ENCODE peak calls at places on chromosomes 1 and 21, in nine cellular contexts. O, G, V, Z, N, W, M, K and S are unnamed samples.

GRCh38 chr1:6343506-6344405 is 49.8 kb downstream of the ACOT7 start:
- DNase-seq in O (peak), G (peak), V (no peak), Z (peak), N (peak), W (peak), M (peak), K (peak), S (peak)

GRCh38 chr1:62912028-62912638 is 128.2 kb downstream of the ATG4C start:
- DNase-seq in O (no peak), G (peak), V (no peak), Z (no peak), N (no peak), W (peak), M (peak), K (peak), S (no peak)

GRCh38 chr1:239547987-239548386 is 161.6 kb downstream of the CHRM3 start:
- DNase-seq in O (no peak), G (no peak), V (no peak), Z (no peak), N (no peak), W (no peak), M (peak), K (no peak), S (no peak)

GRCh38 chr21:42336065-42336464 is 14.7 kb downstream of the TFF2 start:
- DNase-seq in O (no peak), G (peak), V (no peak), Z (no peak), N (no peak), W (no peak), M (no peak), K (no peak), S (no peak)

GRCh38 chr1:19257178-19257914 is 5.7 kb downstream of the MRTO4 start:
- DNase-seq in O (no peak), G (peak), V (no peak), Z (peak), N (no peak), W (no peak), M (no peak), K (no peak), S (no peak)

GRCh38 chr1:184060316-184060715 is 8.8 kb downstream of the TSEN15 start:
- DNase-seq in O (no peak), G (peak), V (no peak), Z (no peak), N (no peak), W (no peak), M (peak), K (no peak), S (no peak)

GRCh38 chr1:165235777-165236285 is 120.7 kb downstream of the LMX1A start:
- DNase-seq in O (no peak), G (no peak), V (no peak), Z (peak), N (no peak), W (no peak), M (no peak), K (no peak), S (no peak)

GRCh38 chr21:42621828-42622199 is 31.6 kb upstream of the PDE9A start:
- DNase-seq in O (no peak), G (no peak), V (no peak), Z (no peak), N (no peak), W (no peak), M (no peak), K (no peak), S (no peak)

GRCh38 chr1:85568660-85569059 is 11.9 kb upstream of the CCN1 start:
- DNase-seq in O (no peak), G (no peak), V (no peak), Z (no peak), N (no peak), W (no peak), M (no peak), K (no peak), S (no peak)

GRCh38 chr1:34166191-34167090 is 1.4 kb upstream of the CSMD2 start:
- DNase-seq in O (no peak), G (no peak), V (no peak), Z (no peak), N (no peak), W (no peak), M (peak), K (no peak), S (no peak)

GRCh38 chr1:202361701-202362100 is 13.2 kb downstream of the PPP1R12B start:
- DNase-seq in O (no peak), G (no peak), V (no peak), Z (no peak), N (no peak), W (no peak), M (no peak), K (no peak), S (no peak)
- TF ChIP-seq CTCF in O (no peak), G (no peak), V (no peak), Z (no peak), N (no peak), W (no peak), M (no peak), K (no peak), S (no peak)

GRCh38 chr1:108572182-108572581 is 12.3 kb downstream of the EEIG2 start:
- DNase-seq in O (no peak), G (no peak), V (no peak), Z (no peak), N (no peak), W (no peak), M (no peak), K (no peak), S (no peak)

GRCh38 chr1:108574008-108574407 is 14.1 kb downstream of the EEIG2 start:
- DNase-seq in O (no peak), G (no peak), V (no peak), Z (no peak), N (no peak), W (no peak), M (no peak), K (no peak), S (no peak)

GRCh38 chr1:108575241-108575850 is 15.4 kb downstream of the EEIG2 start:
- DNase-seq in O (no peak), G (peak), V (no peak), Z (no peak), N (no peak), W (no peak), M (no peak), K (no peak), S (no peak)

GRCh38 chr1:108570998-108571401 is 11.1 kb downstream of the EEIG2 start:
- DNase-seq in O (no peak), G (no peak), V (no peak), Z (no peak), N (no peak), W (no peak), M (no peak), K (no peak), S (no peak)

DNA sequence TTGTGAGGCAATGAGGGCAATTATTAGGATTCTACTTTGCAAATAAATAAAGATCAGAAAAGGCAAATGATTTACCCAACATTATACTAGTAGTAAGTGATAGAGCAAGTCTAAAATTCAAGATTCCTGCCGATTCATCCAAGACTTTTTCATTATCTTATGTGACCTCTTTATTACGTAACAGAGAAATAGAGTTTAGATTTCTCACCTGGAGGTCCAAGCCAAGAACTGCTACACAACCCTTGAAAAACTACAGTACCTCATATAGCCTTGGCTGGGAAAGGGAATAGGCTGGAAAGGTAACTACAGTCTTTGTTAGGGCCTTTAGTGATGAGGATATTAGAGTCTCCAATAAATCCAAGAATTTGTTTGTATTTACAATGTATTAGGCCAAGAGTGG is 13.3 kb downstream of the EEIG2 start:
- DNase-seq in O (no peak), G (no peak), V (no peak), Z (no peak), N (no peak), W (no peak), M (no peak), K (no peak), S (no peak)
- TF ChIP-seq CTCF in O (no peak), G (no peak), V (no peak), Z (no peak), N (no peak), W (no peak), M (no peak), K (no peak), S (no peak)

DNA sequence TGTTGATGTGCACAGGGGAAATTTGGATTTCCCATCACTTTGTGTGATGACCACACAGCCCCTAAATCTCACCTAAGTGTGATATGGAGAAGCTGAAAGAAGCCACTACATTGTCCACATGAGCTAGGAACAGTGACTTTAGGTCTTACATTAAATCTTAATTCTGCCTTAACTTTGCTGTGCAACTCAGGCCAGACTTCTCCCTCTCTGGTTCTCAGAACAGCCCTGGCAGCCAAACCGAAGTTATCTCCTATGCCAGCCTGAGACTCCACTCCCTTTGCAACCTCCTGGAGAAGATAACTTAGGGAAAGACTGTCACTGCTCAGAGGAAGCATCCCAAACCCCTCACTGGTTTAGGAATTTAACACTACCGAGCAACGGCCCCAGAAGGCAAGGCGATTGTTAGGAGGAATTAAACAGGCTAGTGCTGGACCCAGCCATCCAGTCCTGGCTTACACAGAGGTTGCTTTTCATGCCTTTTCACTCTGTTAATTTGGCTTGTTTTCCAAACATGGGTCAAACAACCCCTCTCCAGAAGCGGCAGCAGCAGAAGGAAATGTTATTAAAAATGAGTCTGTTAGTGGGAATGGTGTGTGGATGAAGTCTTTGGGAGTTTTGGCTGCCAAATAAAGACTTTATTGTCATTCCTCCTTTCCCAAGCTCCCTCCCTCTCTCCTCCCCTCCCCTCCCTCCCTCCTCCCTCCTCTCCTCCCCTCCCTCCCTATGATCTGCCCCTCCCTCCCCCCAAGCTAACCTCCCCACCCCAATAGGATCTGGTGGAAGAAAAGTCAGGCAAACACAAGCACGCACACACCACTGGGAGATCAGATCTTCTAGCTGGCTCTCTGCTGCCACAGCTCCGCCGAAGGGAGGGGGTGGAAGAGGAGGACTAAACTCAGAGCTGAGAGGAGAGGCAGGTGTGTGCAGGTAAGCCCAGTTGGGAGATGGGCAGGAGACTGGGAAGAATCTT is at the start of gene PRELP:
- DNase-seq in O (peak), G (no peak), V (no peak), Z (no peak), N (no peak), W (no peak), M (no peak), K (no peak), S (no peak)
- TF ChIP-seq CTCF in O (no peak), G (no peak), V (no peak), Z (no peak), N (no peak), W (no peak), M (no peak), K (no peak), S (no peak)

DNA sequence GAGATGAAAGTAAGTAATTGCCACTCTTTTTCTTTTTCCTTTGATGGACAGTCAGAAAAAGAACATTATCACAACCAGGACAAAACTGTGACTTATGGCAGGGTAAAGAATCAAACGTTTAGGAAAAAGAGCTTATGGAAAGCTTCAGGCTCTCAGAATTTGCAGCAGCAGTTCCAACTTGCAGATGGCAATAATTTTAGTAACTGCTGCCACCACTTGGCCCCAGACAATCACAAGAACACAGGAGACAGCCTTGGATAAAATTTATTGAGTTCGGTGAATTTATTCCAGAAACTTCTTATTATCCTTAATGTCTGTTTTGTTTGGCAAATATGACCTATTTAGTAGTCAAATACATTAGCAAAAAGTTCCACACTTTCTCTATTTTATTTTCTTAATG is 804.4 kb downstream of the BRINP3 start:
- DNase-seq in O (no peak), G (no peak), V (no peak), Z (no peak), N (no peak), W (no peak), M (no peak), K (no peak), S (no peak)
- TF ChIP-seq CTCF in O (no peak), G (no peak), V (no peak), Z (no peak), N (no peak), W (peak), M (no peak), K (no peak), S (no peak)

DNA sequence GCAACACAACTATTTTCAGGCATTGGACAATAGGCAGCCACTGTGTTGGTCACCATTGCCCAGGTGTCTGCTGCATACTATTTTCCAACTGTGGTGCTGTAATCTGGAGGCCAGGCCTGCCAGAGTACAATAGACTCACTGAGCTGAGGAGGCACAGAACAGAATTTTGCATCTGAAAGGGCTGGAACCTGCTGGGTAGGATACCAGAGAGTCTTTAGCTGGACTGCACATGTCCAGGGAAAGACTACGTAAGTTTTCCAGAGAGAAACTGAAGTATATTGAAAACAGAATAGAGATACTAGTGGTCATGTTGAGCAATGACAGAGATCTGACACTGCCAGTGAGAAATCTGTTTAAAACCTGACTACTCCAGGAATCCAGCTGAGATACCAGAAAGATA is 200.8 kb downstream of the RASAL2 start:
- DNase-seq in O (no peak), G (no peak), V (no peak), Z (no peak), N (no peak), W (no peak), M (no peak), K (no peak), S (no peak)
- TF ChIP-seq CTCF in O (no peak), G (no peak), V (no peak), Z (no peak), N (no peak), W (no peak), M (no peak), K (no peak), S (no peak)

GRCh38 chr1:94416901-94417701 is 1.1 kb upstream of the ABCD3 start:
- DNase-seq in O (peak), G (peak), V (no peak), Z (no peak), N (no peak), W (no peak), M (peak), K (peak), S (no peak)

GRCh38 chr1:94417962-94418663 is at the start of gene ABCD3:
- DNase-seq in O (peak), G (peak), V (peak), Z (peak), N (peak), W (peak), M (peak), K (peak), S (peak)

GRCh38 chr1:94411217-94411616 is 7.0 kb upstream of the ABCD3 start:
- DNase-seq in O (no peak), G (no peak), V (no peak), Z (no peak), N (no peak), W (no peak), M (no peak), K (no peak), S (no peak)

GRCh38 chr1:94417702-94417961 is 557 bp upstream of the ABCD3 start:
- DNase-seq in O (no peak), G (no peak), V (no peak), Z (no peak), N (no peak), W (no peak), M (no peak), K (no peak), S (no peak)

GRCh38 chr1:94413311-94413710 is 4.9 kb upstream of the ABCD3 start:
- DNase-seq in O (no peak), G (no peak), V (no peak), Z (no peak), N (no peak), W (no peak), M (no peak), K (no peak), S (no peak)
- TF ChIP-seq CTCF in O (no peak), G (no peak), V (no peak), Z (no peak), N (no peak), W (no peak), M (no peak), K (no peak), S (no peak)

GRCh38 chr1:37605061-37605650 is 9.4 kb upstream of the GNL2 start:
- DNase-seq in O (no peak), G (no peak), V (no peak), Z (no peak), N (no peak), W (no peak), M (no peak), K (peak), S (no peak)

GRCh38 chr1:37605806-37606474 is 10.2 kb upstream of the GNL2 start:
- DNase-seq in O (no peak), G (no peak), V (no peak), Z (no peak), N (no peak), W (no peak), M (no peak), K (no peak), S (no peak)

GRCh38 chr1:37601441-37601840 is 5.7 kb upstream of the GNL2 start:
- DNase-seq in O (no peak), G (no peak), V (no peak), Z (no peak), N (no peak), W (no peak), M (no peak), K (no peak), S (no peak)

GRCh38 chr1:37599940-37600339 is 4.2 kb upstream of the GNL2 start:
- DNase-seq in O (no peak), G (no peak), V (no peak), Z (no peak), N (no peak), W (no peak), M (no peak), K (no peak), S (no peak)

GRCh38 chr1:37602750-37603694 is 7.3 kb upstream of the GNL2 start:
- DNase-seq in O (peak), G (peak), V (peak), Z (peak), N (no peak), W (peak), M (peak), K (peak), S (no peak)
- TF ChIP-seq CTCF in O (peak), G (peak), V (peak), Z (peak), N (peak), W (peak), M (peak), K (peak), S (no peak)

GRCh38 chr1:201302168-201302896 is 19.0 kb downstream of the PKP1 start:
- DNase-seq in O (no peak), G (no peak), V (no peak), Z (no peak), N (no peak), W (no peak), M (no peak), K (no peak), S (no peak)
- TF ChIP-seq CTCF in O (no peak), G (no peak), V (no peak), Z (no peak), N (no peak), W (no peak), M (no peak), K (no peak), S (no peak)

DNA sequence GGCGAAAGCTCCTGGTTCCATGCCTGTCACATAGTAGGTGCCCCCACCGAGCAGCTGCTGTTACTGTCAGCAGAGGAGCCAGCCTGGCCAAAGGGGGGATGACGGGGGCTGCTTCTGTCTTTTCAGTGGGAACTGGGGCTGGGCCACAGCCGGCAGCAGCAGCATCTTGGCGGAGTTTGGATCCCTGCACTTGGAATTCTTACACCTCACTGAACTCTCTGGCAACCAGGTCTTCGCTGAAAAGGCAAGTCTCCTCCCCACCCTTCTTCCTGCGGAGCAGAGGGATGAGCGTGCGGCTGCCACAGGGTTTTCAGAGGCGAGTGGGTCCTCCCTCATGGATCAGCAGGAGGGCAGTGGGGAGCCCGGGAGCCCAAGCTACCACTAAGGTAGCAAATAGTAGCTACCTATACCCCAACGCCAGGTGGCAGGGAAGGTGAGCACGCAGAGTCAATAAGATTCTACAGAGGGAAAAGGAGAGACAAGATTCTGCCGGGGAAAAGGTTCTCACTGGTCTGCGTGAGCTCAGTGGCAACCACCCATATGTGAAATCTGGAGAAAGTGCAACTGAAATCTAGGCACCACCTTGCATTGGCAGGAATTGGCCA is 41.4 kb upstream of the SELENON start:
- DNase-seq in O (no peak), G (no peak), V (no peak), Z (no peak), N (no peak), W (no peak), M (no peak), K (no peak), S (no peak)
- TF ChIP-seq CTCF in O (no peak), G (no peak), V (no peak), Z (no peak), N (no peak), W (no peak), M (no peak), K (peak), S (no peak)